ENCODE peak calls at places on chromosomes 12 and 14, in nine cellular contexts. H is esophagus squamous epithelium, B is tibial artery, N is stomach, I is A549, C is foreskin keratinocyte, L is heart left ventricle, M is AG04450, Y is RWPE2. W is an unnamed sample.

GRCh38 chr12:69330475-69331473 is 17.4 kb upstream of the LYZ start:
- DNase-seq in Y (no peak), N (peak), C (no peak), M (no peak), H (no peak), I (no peak), B (no peak), L (peak), W (no peak)

GRCh38 chr12:38465020-38465419 is 148.4 kb downstream of the ALG10B start:
- DNase-seq in B (no peak), N (no peak), L (no peak), C (no peak), M (no peak), H (no peak), Y (no peak), I (no peak), W (no peak)

GRCh38 chr12:28543021-28543890 is 353.0 kb downstream of the CCDC91 start:
- DNase-seq in B (no peak), N (no peak), L (no peak), H (no peak), I (no peak), C (no peak), M (no peak), Y (no peak), W (no peak)

GRCh38 chr12:131054345-131055092 is 100.8 kb downstream of the ADGRD1 start:
- DNase-seq in C (no peak), B (peak), Y (peak), L (no peak), H (no peak), N (no peak), M (no peak), I (no peak), W (no peak)

GRCh38 chr14:97978336-97978735 is 1181.2 kb downstream of the VRK1 start:
- DNase-seq in H (no peak), Y (peak), C (peak), L (peak), M (no peak), I (peak), N (peak), B (peak), W (peak)

GRCh38 chr12:107159384-107159900 is 66.1 kb upstream of the CRY1 start:
- DNase-seq in Y (no peak), H (no peak), B (no peak), N (no peak), C (no peak), L (no peak), M (no peak), I (no peak), W (no peak)

GRCh38 chr14:79661762-79662161 is 549.5 kb downstream of the DIO2 start:
- DNase-seq in I (no peak), L (no peak), Y (no peak), C (peak), B (no peak), N (no peak), H (no peak), M (no peak), W (no peak)

GRCh38 chr12:3972576-3972975 is 99.4 kb upstream of the PARP11 start:
- DNase-seq in N (no peak), B (no peak), C (no peak), L (no peak), H (no peak), M (no peak), Y (no peak), I (no peak), W (no peak)

GRCh38 chr12:4278582-4278939 is 5.0 kb downstream of the CCND2 start:
- DNase-seq in L (peak), N (no peak), Y (no peak), B (peak), I (no peak), M (no peak), C (no peak), H (no peak), W (no peak)

GRCh38 chr14:85248881-85249635 is 280.9 kb upstream of the FLRT2 start:
- DNase-seq in Y (no peak), N (no peak), H (no peak), B (no peak), I (no peak), L (no peak), C (peak), M (no peak), W (peak)

GRCh38 chr12:34404377-34405285 is 382.3 kb downstream of the ALG10 start:
- DNase-seq in Y (peak), B (peak), M (no peak), I (no peak), H (no peak), N (peak), C (no peak), L (peak), W (no peak)

GRCh38 chr14:85195872-85196477 is 334.0 kb upstream of the FLRT2 start:
- DNase-seq in N (no peak), H (no peak), B (no peak), I (peak), Y (no peak), C (no peak), L (no peak), M (no peak), W (peak)

GRCh38 chr14:89638888-89639287 is 221.9 kb upstream of the FOXN3 start:
- DNase-seq in B (no peak), L (no peak), Y (no peak), N (no peak), I (no peak), M (no peak), C (no peak), H (no peak), W (no peak)

GRCh38 chr14:73713804-73714655 is at the start of gene PNMA1:
- DNase-seq in H (no peak), Y (peak), M (no peak), I (peak), B (peak), L (peak), C (peak), N (peak), W (peak)

GRCh38 chr12:110741371-110741770 is 1.3 kb downstream of the PPP1CC start:
- DNase-seq in B (no peak), I (no peak), H (no peak), Y (no peak), N (no peak), L (no peak), C (no peak), M (no peak), W (no peak)

GRCh38 chr14:57578427-57579220 is 85.0 kb upstream of the CCDC198 start:
- DNase-seq in C (no peak), Y (no peak), H (no peak), I (no peak), L (no peak), B (no peak), M (no peak), N (no peak), W (no peak)

GRCh38 chr14:57583396-57583795 is 89.7 kb upstream of the CCDC198 start:
- DNase-seq in C (no peak), L (no peak), N (no peak), I (no peak), H (no peak), M (no peak), B (no peak), Y (no peak), W (no peak)
- H3K27ac ChIP-seq in C (no peak), L (no peak), N (no peak), I (no peak), H (no peak), M (no peak), B (no peak), Y (no peak), W (no peak)

GRCh38 chr12:2588345-2588744 is 206.4 kb upstream of the FKBP4 start:
- DNase-seq in H (no peak), L (no peak), N (no peak), Y (no peak), C (no peak), M (no peak), B (no peak), I (no peak), W (no peak)
- TF ChIP-seq CTCF in H (no peak), L (no peak), N (no peak), Y (no peak), C (no peak), M (no peak), B (no peak), I (no peak), W (no peak)

GRCh38 chr12:88207921-88208640 is 66.0 kb downstream of the TMTC3 start:
- DNase-seq in H (no peak), Y (no peak), B (peak), I (no peak), L (no peak), C (no peak), N (no peak), M (peak), W (no peak)
- H3K27ac ChIP-seq in H (peak), Y (no peak), B (no peak), I (no peak), L (no peak), C (no peak), N (no peak), M (no peak), W (no peak)

DNA sequence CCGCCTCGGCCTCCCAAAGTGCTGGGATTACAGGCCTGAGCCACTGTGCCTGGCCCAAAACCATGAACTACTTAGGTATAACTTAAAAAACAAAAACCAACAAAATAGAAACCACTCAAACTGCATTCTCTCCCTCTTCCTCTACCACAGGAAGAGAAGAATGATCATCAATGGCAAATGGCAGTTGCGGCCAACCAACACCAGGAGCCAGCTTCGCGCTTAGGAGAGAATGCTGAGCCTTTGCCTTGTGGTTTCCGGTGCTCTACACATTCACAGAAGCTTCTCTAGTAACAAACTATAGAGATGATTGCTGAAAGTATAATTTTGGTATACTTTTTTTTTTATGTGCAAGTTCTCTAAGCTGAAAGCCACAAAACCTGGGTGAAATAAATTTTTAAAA is 17.1 kb downstream of the CATSPERB start:
- DNase-seq in M (no peak), N (no peak), C (no peak), L (no peak), B (no peak), Y (no peak), H (no peak), I (no peak), W (no peak)
- TF ChIP-seq CTCF in M (no peak), N (no peak), C (peak), L (no peak), B (no peak), Y (peak), H (no peak), I (no peak), W (no peak)

DNA sequence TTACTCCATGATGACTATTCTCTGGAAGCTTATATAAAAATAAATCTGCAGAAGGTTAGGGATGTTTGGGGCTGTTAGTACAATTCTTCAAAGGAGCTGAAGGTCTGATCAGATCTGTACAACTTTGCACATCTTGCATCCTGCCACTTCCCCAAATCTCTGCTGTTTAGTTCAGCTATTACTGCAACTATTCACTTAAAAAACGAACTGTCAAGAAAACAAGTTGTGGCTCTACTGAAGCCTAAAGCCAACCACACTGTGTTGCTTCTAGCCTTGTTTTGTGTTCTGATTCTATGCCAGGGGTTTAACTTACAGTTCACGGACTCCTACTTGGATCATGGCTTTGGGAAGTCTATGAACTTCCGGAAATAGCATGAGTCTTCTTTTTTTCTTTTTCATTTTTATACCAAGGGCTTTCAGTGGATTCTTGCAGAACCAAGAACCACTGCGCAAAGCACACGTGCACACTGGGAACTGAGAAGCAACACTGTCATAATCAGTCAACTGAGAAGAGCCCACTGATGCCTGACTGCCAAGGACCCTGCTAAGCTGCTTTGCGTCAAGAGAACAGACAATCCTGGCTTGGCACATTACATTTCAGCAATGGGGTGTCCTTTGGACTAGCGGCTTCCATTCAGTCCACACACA is 66.3 kb upstream of the EEA1 start:
- DNase-seq in L (no peak), B (no peak), I (no peak), Y (no peak), C (no peak), H (no peak), N (no peak), M (no peak), W (no peak)
- H3K27ac ChIP-seq in L (no peak), B (no peak), I (no peak), Y (no peak), C (no peak), H (no peak), N (no peak), M (no peak), W (no peak)

GRCh38 chr12:51517800-51518199 is 73.2 kb upstream of the SCN8A start:
- DNase-seq in Y (no peak), C (no peak), I (no peak), L (no peak), M (no peak), N (no peak), H (no peak), B (no peak), W (no peak)
- TF ChIP-seq CTCF in Y (no peak), C (no peak), I (no peak), L (no peak), M (peak), N (no peak), H (no peak), B (no peak), W (no peak)

GRCh38 chr12:18690653-18691052 is 47.2 kb downstream of the PLCZ1 start:
- DNase-seq in B (no peak), H (no peak), C (peak), N (no peak), L (no peak), Y (peak), M (peak), I (peak), W (peak)
- H3K27ac ChIP-seq in B (no peak), H (peak), C (peak), N (no peak), L (no peak), Y (peak), M (no peak), I (no peak), W (no peak)

GRCh38 chr14:67763158-67763822 is 53.1 kb downstream of the ZFYVE26 start:
- DNase-seq in L (no peak), C (no peak), I (no peak), H (no peak), B (no peak), Y (no peak), M (no peak), N (no peak), W (no peak)

GRCh38 chr14:67765192-67765834 is 51.1 kb downstream of the ZFYVE26 start:
- DNase-seq in C (peak), I (no peak), L (no peak), Y (no peak), H (no peak), B (no peak), M (no peak), N (no peak), W (peak)

GRCh38 chr14:67764496-67764895 is 51.9 kb downstream of the ZFYVE26 start:
- DNase-seq in M (no peak), H (no peak), L (no peak), B (no peak), C (no peak), I (no peak), N (no peak), Y (no peak), W (no peak)

GRCh38 chr14:67768219-67768618 is 48.2 kb downstream of the ZFYVE26 start:
- DNase-seq in L (no peak), Y (no peak), B (no peak), N (no peak), M (no peak), C (no peak), H (no peak), I (no peak), W (no peak)

GRCh38 chr14:67766035-67766680 is 50.2 kb downstream of the ZFYVE26 start:
- DNase-seq in C (no peak), N (no peak), M (no peak), B (no peak), Y (no peak), I (no peak), H (no peak), L (no peak), W (no peak)
- TF ChIP-seq CTCF in C (no peak), N (no peak), M (no peak), B (no peak), Y (no peak), I (peak), H (no peak), L (no peak), W (no peak)

DNA sequence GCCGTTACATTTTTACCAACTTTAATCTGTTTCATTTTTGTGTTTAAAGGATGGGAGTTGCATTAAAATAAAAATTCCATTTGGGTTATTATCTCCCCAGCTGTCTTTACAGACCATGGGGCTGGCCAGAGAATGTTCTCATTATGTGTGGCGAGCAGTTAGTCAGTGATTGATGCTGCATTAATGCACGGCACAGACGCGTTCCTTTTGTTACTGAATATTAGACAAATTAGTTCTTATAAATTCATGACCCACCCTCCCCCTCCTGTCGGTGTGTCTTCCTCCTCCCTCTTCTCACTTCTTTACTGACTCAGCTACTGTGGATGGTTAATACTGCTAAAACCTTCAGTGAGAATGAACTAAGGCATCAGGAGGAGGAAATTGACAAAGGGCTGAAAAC is 157.0 kb downstream of the PDZRN4 start:
- DNase-seq in N (no peak), M (no peak), L (no peak), Y (no peak), B (no peak), H (no peak), C (no peak), I (no peak), W (no peak)
- H3K27ac ChIP-seq in N (no peak), M (no peak), L (no peak), Y (no peak), B (no peak), H (no peak), C (no peak), I (no peak), W (no peak)

W was measured in RWPE1.